ENCODE peak calls at places on chromosomes 3 and 15, in eight cellular contexts. One of them, this sample, is unnamed.

GRCh38 chr3:119569156-119569555 is 9.7 kb upstream of the CD80 start:
- DNase-seq in tibial nerve: no peak
- DNase-seq in AG09319: no peak
- DNase-seq in A549: no peak
- DNase-seq in HEK293T: no peak
- DNase-seq in activated CD8-positive, alpha-beta memory T cell treated with anti-CD3 and anti-CD28 coated beads, Interleukin-2, amount 50 U/mL, for 4 hours: no peak
- DNase-seq in activated T-cell treated with anti-CD3 and anti-CD28 coated beads, Interleukin-2, amount 50 U/mL, for 48 hours: no peak
- DNase-seq in ACHN: no peak
- DNase-seq in this sample: no peak

GRCh38 chr3:157958471-157958870 is 147.7 kb downstream of the SHOX2 start:
- DNase-seq in tibial nerve: no peak
- DNase-seq in AG09319: no peak
- DNase-seq in A549: no peak
- DNase-seq in HEK293T: no peak
- DNase-seq in activated CD8-positive, alpha-beta memory T cell treated with anti-CD3 and anti-CD28 coated beads, Interleukin-2, amount 50 U/mL, for 4 hours: no peak
- DNase-seq in activated T-cell treated with anti-CD3 and anti-CD28 coated beads, Interleukin-2, amount 50 U/mL, for 48 hours: no peak
- DNase-seq in ACHN: no peak
- DNase-seq in this sample: no peak

GRCh38 chr3:27059489-27059888 is 309.7 kb downstream of the NEK10 start:
- DNase-seq in tibial nerve: no peak
- DNase-seq in AG09319: no peak
- DNase-seq in A549: no peak
- DNase-seq in HEK293T: no peak
- DNase-seq in activated CD8-positive, alpha-beta memory T cell treated with anti-CD3 and anti-CD28 coated beads, Interleukin-2, amount 50 U/mL, for 4 hours: no peak
- DNase-seq in activated T-cell treated with anti-CD3 and anti-CD28 coated beads, Interleukin-2, amount 50 U/mL, for 48 hours: no peak
- DNase-seq in ACHN: no peak
- DNase-seq in this sample: no peak

GRCh38 chr3:159604151-159604581 is 384.5 kb upstream of the IL12A start:
- DNase-seq in tibial nerve: no peak
- DNase-seq in AG09319: no peak
- DNase-seq in A549: no peak
- DNase-seq in HEK293T: no peak
- DNase-seq in activated CD8-positive, alpha-beta memory T cell treated with anti-CD3 and anti-CD28 coated beads, Interleukin-2, amount 50 U/mL, for 4 hours: no peak
- DNase-seq in activated T-cell treated with anti-CD3 and anti-CD28 coated beads, Interleukin-2, amount 50 U/mL, for 48 hours: no peak
- DNase-seq in ACHN: peak; percentile 20
- DNase-seq in this sample: no peak

GRCh38 chr3:43785551-43785950 is 94.8 kb downstream of the ABHD5 start:
- DNase-seq in tibial nerve: no peak
- DNase-seq in AG09319: no peak
- DNase-seq in A549: no peak
- DNase-seq in HEK293T: no peak
- DNase-seq in activated CD8-positive, alpha-beta memory T cell treated with anti-CD3 and anti-CD28 coated beads, Interleukin-2, amount 50 U/mL, for 4 hours: no peak
- DNase-seq in activated T-cell treated with anti-CD3 and anti-CD28 coated beads, Interleukin-2, amount 50 U/mL, for 48 hours: no peak
- DNase-seq in ACHN: no peak
- DNase-seq in this sample: no peak

GRCh38 chr15:45616901-45617323 is 17.9 kb upstream of the SQOR start:
- DNase-seq in tibial nerve: no peak
- DNase-seq in AG09319: no peak
- DNase-seq in A549: no peak
- DNase-seq in HEK293T: no peak
- DNase-seq in activated CD8-positive, alpha-beta memory T cell treated with anti-CD3 and anti-CD28 coated beads, Interleukin-2, amount 50 U/mL, for 4 hours: no peak
- DNase-seq in activated T-cell treated with anti-CD3 and anti-CD28 coated beads, Interleukin-2, amount 50 U/mL, for 48 hours: no peak
- DNase-seq in ACHN: no peak
- DNase-seq in this sample: no peak

GRCh38 chr3:168077091-168077490 is 18.6 kb downstream of the GOLIM4 start:
- DNase-seq in tibial nerve: no peak
- DNase-seq in AG09319: no peak
- DNase-seq in A549: no peak
- DNase-seq in HEK293T: no peak
- DNase-seq in activated CD8-positive, alpha-beta memory T cell treated with anti-CD3 and anti-CD28 coated beads, Interleukin-2, amount 50 U/mL, for 4 hours: no peak
- DNase-seq in activated T-cell treated with anti-CD3 and anti-CD28 coated beads, Interleukin-2, amount 50 U/mL, for 48 hours: no peak
- DNase-seq in ACHN: no peak
- DNase-seq in this sample: no peak

GRCh38 chr3:45131201-45131600 is 15.0 kb downstream of the CDCP1 start:
- DNase-seq in tibial nerve: no peak
- DNase-seq in AG09319: no peak
- DNase-seq in A549: no peak
- DNase-seq in HEK293T: no peak
- DNase-seq in activated CD8-positive, alpha-beta memory T cell treated with anti-CD3 and anti-CD28 coated beads, Interleukin-2, amount 50 U/mL, for 4 hours: no peak
- DNase-seq in activated T-cell treated with anti-CD3 and anti-CD28 coated beads, Interleukin-2, amount 50 U/mL, for 48 hours: no peak
- DNase-seq in ACHN: no peak
- DNase-seq in this sample: no peak